ENCODE peak calls at places on chromosomes 13 and 19, in nine cellular contexts. S is epithelial cell of esophagus; X is stimulated activated CD4-positive, alpha-beta T cell treated with anti-CD3 and anti-CD28 coated beads, Interleukin-4, amount 100 ng/mL, for 4 hours; I is GOT3; C is stimulated activated CD8-positive, alpha-beta memory T cell treated with anti-CD3 and anti-CD28 coated beads, Interleukin-15, amount 100 ng/mL, for 24 hours; E is cardiac muscle cell; A is RWPE1; N is HT-29; K is HuH-7. F is an unnamed sample.

GRCh38 chr13:94335786-94336357 is 143.6 kb downstream of the DCT start:
- DNase-seq in S (peak; percentile 51), X (no peak), I (no peak), C (no peak), E (no peak), A (peak; percentile 6), N (no peak), K (no peak), F (no peak)

GRCh38 chr13:50700664-50701266 is 142.7 kb downstream of the DLEU7 start:
- DNase-seq in S (no peak), X (no peak), I (no peak), C (no peak), E (no peak), A (no peak), N (no peak), K (no peak), F (no peak)

GRCh38 chr19:2949939-2950285 is 5.1 kb upstream of the ZNF77 start:
- DNase-seq in S (peak; percentile 10), X (no peak), I (no peak), C (no peak), E (peak; percentile 74), A (peak; percentile 25), N (peak; percentile 46), K (peak; percentile 25), F (no peak)

GRCh38 chr19:7679017-7679720 is 1.5 kb upstream of the TRAPPC5 start:
- DNase-seq in S (peak; percentile 14), X (peak; percentile 50), I (no peak), C (no peak), E (no peak), A (no peak), N (peak; percentile 33), K (no peak), F (no peak)

GRCh38 chr19:485583-486236 is 10.6 kb upstream of the MADCAM1 start:
- DNase-seq in S (peak; percentile 37), X (no peak), I (no peak), C (no peak), E (peak; percentile 60), A (no peak), N (no peak), K (no peak), F (peak; percentile 77)

GRCh38 chr13:93029536-93029935 is 197.1 kb upstream of the GPC6 start:
- DNase-seq in S (peak; percentile 5), X (no peak), I (no peak), C (no peak), E (peak; percentile 15), A (no peak), N (no peak), K (no peak), F (no peak)

GRCh38 chr13:78437781-78438180 is 165.6 kb downstream of the POU4F1 start:
- DNase-seq in S (no peak), X (no peak), I (no peak), C (no peak), E (no peak), A (no peak), N (no peak), K (no peak), F (no peak)

GRCh38 chr19:41206926-41207750 is 11.9 kb upstream of the AXL start:
- DNase-seq in S (no peak), X (no peak), I (no peak), C (no peak), E (peak; percentile 23), A (no peak), N (no peak), K (no peak), F (no peak)

GRCh38 chr19:51365211-51366049 is 758 bp downstream of the ETFB start:
- DNase-seq in S (peak; percentile 39), X (no peak), I (peak; percentile 11), C (no peak), E (peak; percentile 64), A (no peak), N (peak; percentile 70), K (no peak), F (no peak)

GRCh38 chr13:103510007-103510406 is 443.8 kb upstream of the SLC10A2 start:
- DNase-seq in S (no peak), X (no peak), I (no peak), C (no peak), E (no peak), A (no peak), N (no peak), K (no peak), F (no peak)

GRCh38 chr13:96053003-96053703 is at the start of gene UGGT2:
- DNase-seq in S (peak; percentile 94), X (no peak), I (peak; percentile 82), C (no peak), E (peak; percentile 97), A (peak; percentile 98), N (peak; percentile 99), K (peak; percentile 79), F (peak; percentile 92)

GRCh38 chr13:47036291-47037008 is 139.6 kb upstream of the HTR2A start:
- DNase-seq in S (no peak), X (no peak), I (no peak), C (no peak), E (no peak), A (no peak), N (no peak), K (no peak), F (no peak)

GRCh38 chr19:13812544-13812943 is 17.3 kb downstream of the ZSWIM4 start:
- DNase-seq in S (no peak), X (no peak), I (no peak), C (no peak), E (no peak), A (no peak), N (no peak), K (no peak), F (no peak)

GRCh38 chr19:10222201-10222890 is 8.8 kb downstream of the S1PR2 start:
- DNase-seq in S (no peak), X (no peak), I (no peak), C (no peak), E (no peak), A (no peak), N (no peak), K (no peak), F (no peak)